ENCODE peak calls at places on chromosomes 16 and 17, in nine cellular contexts. W, M, T, O, E, J, S, A and H are unnamed samples.
A peak's percentile ranks its signal among the peaks of the same experiment; 100 is the strongest.

GRCh38 chr16:11757671-11758545 is 15.3 kb upstream of the TXNDC11 start:
- DNase-seq in A (no peak), E (no peak), S (no peak), M (no peak), J (no peak), O (no peak), T (no peak), W (no peak), H (no peak)

GRCh38 chr16:66880288-66881013 is at the start of gene PDP2:
- DNase-seq in S (peak; percentile 89), O (peak; percentile 94), E (peak; percentile 80), W (peak; percentile 94), M (peak; percentile 89), J (peak; percentile 99), T (peak; percentile 94), A (peak; percentile 64), H (peak; percentile 92)

GRCh38 chr17:27333410-27333980 is 39.6 kb downstream of the WSB1 start:
- DNase-seq in O (no peak), E (peak; percentile 8), W (peak; percentile 17), T (no peak), A (no peak), M (no peak), S (no peak), J (no peak), H (no peak)

GRCh38 chr16:22977294-22977697 is 163.3 kb downstream of the HS3ST2 start:
- DNase-seq in S (no peak), J (peak; percentile 10), W (no peak), O (no peak), A (no peak), T (no peak), M (no peak), E (no peak), H (no peak)

GRCh38 chr16:47888142-47888541 is 267.7 kb downstream of the ABCC12 start:
- DNase-seq in E (no peak), T (no peak), J (peak; percentile 21), W (no peak), S (no peak), A (peak; percentile 51), M (no peak), O (no peak), H (no peak)

GRCh38 chr17:6554336-6554735 is 2.0 kb downstream of the PITPNM3 start:
- DNase-seq in J (no peak), T (no peak), A (no peak), W (no peak), O (no peak), S (no peak), M (no peak), E (no peak), H (no peak)

GRCh38 chr16:9525037-9525436 is 433.6 kb downstream of the HAPSTR1 start:
- DNase-seq in E (no peak), W (no peak), O (no peak), S (no peak), J (no peak), M (no peak), T (no peak), A (no peak), H (no peak)

GRCh38 chr17:17994271-17994670 is 21.6 kb downstream of the DRC3 start:
- DNase-seq in O (no peak), M (no peak), T (no peak), E (peak; percentile 6), S (no peak), A (no peak), J (no peak), W (peak; percentile 17), H (no peak)

GRCh38 chr17:80786470-80786869 is 205.2 kb upstream of the CHMP6 start:
- DNase-seq in E (no peak), W (no peak), T (no peak), A (no peak), S (no peak), M (no peak), J (no peak), O (peak; percentile 25), H (no peak)

GRCh38 chr16:50502616-50503000 is 45.6 kb upstream of the NKD1 start:
- DNase-seq in J (no peak), W (no peak), O (no peak), T (no peak), M (no peak), A (no peak), E (no peak), S (no peak), H (no peak)

GRCh38 chr17:44146375-44147346 is 4.9 kb downstream of the HROB start:
- DNase-seq in M (no peak), E (no peak), A (no peak), T (no peak), S (no peak), J (no peak), O (no peak), W (no peak), H (no peak)

GRCh38 chr16:9134739-9135138 is 43.3 kb downstream of the HAPSTR1 start:
- DNase-seq in T (peak; percentile 41), O (no peak), J (peak; percentile 51), M (peak; percentile 46), S (peak; percentile 18), A (no peak), W (peak; percentile 68), E (peak; percentile 47), H (peak; percentile 37)

GRCh38 chr17:42979511-42980273 is at the start of gene PTGES3L:
- DNase-seq in W (peak; percentile 33), T (no peak), M (no peak), E (peak; percentile 9), A (no peak), S (peak; percentile 51), J (peak; percentile 35), O (no peak), H (no peak)

GRCh38 chr16:81544691-81545365 is 100.2 kb downstream of the CMIP start:
- DNase-seq in O (no peak), S (peak; percentile 71), A (no peak), E (no peak), M (no peak), J (no peak), W (no peak), T (no peak), H (no peak)